ENCODE peak calls at places on chromosomes 2 and 18, in ten cellular contexts. U is cardiac muscle cell; Z is GM03348; G is fibroblast of lung; E is endothelial cell; T is AML-193; F is sciatic nerve; Y is transverse colon; B is CD8-positive, alpha-beta T cell; M is NCI-H1694 treated with DMSO at 0.1 percent for 48 hours. K is an unnamed sample.

GRCh38 chr18:72181241-72181764 is 362.8 kb downstream of the CBLN2 start:
- DNase-seq in U (no peak), Z (no peak), G (no peak), E (no peak), T (no peak), F (no peak), Y (no peak), B (no peak), M (no peak), K (no peak)

GRCh38 chr2:43230981-43231827 is 4.8 kb upstream of the ZFP36L2 start:
- DNase-seq in U (no peak), Z (no peak), G (no peak), E (no peak), T (no peak), F (no peak), Y (no peak), B (no peak), M (no peak), K (no peak)

GRCh38 chr18:8367217-8367988 is 241.8 kb upstream of the RAB12 start:
- DNase-seq in U (peak; percentile 22), Z (peak; percentile 43), G (no peak), E (peak; percentile 79), T (no peak), F (peak; percentile 65), Y (peak; percentile 31), B (peak; percentile 28), M (peak; percentile 64), K (peak; percentile 32)

GRCh38 chr2:200483729-200484198 is 26.1 kb downstream of the KCTD18 start:
- DNase-seq in U (peak; percentile 42), Z (peak; percentile 20), G (peak; percentile 44), E (peak; percentile 69), T (peak; percentile 52), F (no peak), Y (peak; percentile 77), B (no peak), M (no peak), K (peak; percentile 63)

GRCh38 chr2:208329485-208329884 is 63.4 kb downstream of the PIKFYVE start:
- DNase-seq in U (no peak), Z (no peak), G (no peak), E (no peak), T (no peak), F (no peak), Y (no peak), B (no peak), M (no peak), K (no peak)

GRCh38 chr2:164388511-164388910 is 232.8 kb downstream of the GRB14 start:
- DNase-seq in U (peak; percentile 25), Z (peak; percentile 71), G (peak; percentile 22), E (no peak), T (no peak), F (no peak), Y (no peak), B (no peak), M (no peak), K (no peak)

GRCh38 chr2:233638836-233639235 is 2.6 kb downstream of the UGT1A10 start:
- DNase-seq in U (no peak), Z (no peak), G (no peak), E (no peak), T (no peak), F (no peak), Y (peak; percentile 63), B (no peak), M (no peak), K (no peak)

GRCh38 chr18:31630549-31630948 is 38.9 kb downstream of the TTR start:
- DNase-seq in U (no peak), Z (no peak), G (no peak), E (no peak), T (no peak), F (no peak), Y (no peak), B (no peak), M (no peak), K (no peak)

GRCh38 chr18:58541789-58542425 is 87.0 kb downstream of the ALPK2 start:
- DNase-seq in U (peak; percentile 92), Z (peak; percentile 89), G (peak; percentile 95), E (no peak), T (peak; percentile 15), F (no peak), Y (no peak), B (peak; percentile 55), M (no peak), K (no peak)

GRCh38 chr2:29281585-29281984 is 166.4 kb downstream of the CLIP4 start:
- DNase-seq in U (peak; percentile 71), Z (no peak), G (peak; percentile 26), E (no peak), T (no peak), F (peak; percentile 75), Y (no peak), B (no peak), M (no peak), K (no peak)

GRCh38 chr2:62398295-62398855 is 107.6 kb downstream of the TMEM17 start:
- DNase-seq in U (no peak), Z (no peak), G (no peak), E (no peak), T (no peak), F (no peak), Y (no peak), B (no peak), M (no peak), K (no peak)

GRCh38 chr2:118374974-118375745 is 286.9 kb downstream of the INSIG2 start:
- DNase-seq in U (no peak), Z (peak; percentile 37), G (no peak), E (no peak), T (no peak), F (no peak), Y (no peak), B (no peak), M (no peak), K (no peak)

GRCh38 chr2:37149626-37150322 is 7.0 kb downstream of the EIF2AK2 start:
- DNase-seq in U (no peak), Z (no peak), G (no peak), E (no peak), T (no peak), F (no peak), Y (no peak), B (no peak), M (no peak), K (no peak)

GRCh38 chr2:53515435-53516332 is 251.9 kb upstream of the CHAC2 start:
- DNase-seq in U (peak; percentile 5), Z (no peak), G (no peak), E (no peak), T (no peak), F (no peak), Y (no peak), B (no peak), M (no peak), K (peak; percentile 35)

GRCh38 chr18:23226930-23227728 is 91.8 kb downstream of the CABLES1 start:
- DNase-seq in U (peak; percentile 92), Z (peak; percentile 56), G (peak; percentile 95), E (no peak), T (no peak), F (no peak), Y (no peak), B (no peak), M (no peak), K (no peak)

GRCh38 chr2:237154050-237154638 is 68.5 kb downstream of the COPS8 start:
- DNase-seq in U (peak; percentile 76), Z (peak; percentile 60), G (peak; percentile 74), E (peak; percentile 39), T (peak; percentile 7), F (no peak), Y (no peak), B (peak; percentile 57), M (peak; percentile 46), K (peak; percentile 39)

GRCh38 chr2:3712841-3713503 is 9.6 kb downstream of the DCDC2C start:
- DNase-seq in U (peak; percentile 5), Z (no peak), G (peak; percentile 30), E (no peak), T (no peak), F (no peak), Y (no peak), B (no peak), M (peak; percentile 60), K (no peak)

GRCh38 chr2:230664128-230664527 is 48.5 kb upstream of the CAB39 start:
- DNase-seq in U (peak; percentile 48), Z (peak; percentile 56), G (peak; percentile 50), E (no peak), T (no peak), F (no peak), Y (no peak), B (no peak), M (no peak), K (no peak)

GRCh38 chr18:51164327-51165290 is 32.9 kb downstream of the MEX3C start:
- DNase-seq in U (peak; percentile 11), Z (peak; percentile 15), G (no peak), E (no peak), T (no peak), F (no peak), Y (no peak), B (no peak), M (no peak), K (no peak)

GRCh38 chr18:76977108-76977621 is 154.8 kb downstream of the ZNF236 start:
- DNase-seq in U (no peak), Z (no peak), G (no peak), E (no peak), T (no peak), F (no peak), Y (peak; percentile 72), B (no peak), M (no peak), K (no peak)

GRCh38 chr18:78679861-78680260 is 299.8 kb upstream of the SALL3 start:
- DNase-seq in U (no peak), Z (no peak), G (no peak), E (no peak), T (no peak), F (no peak), Y (no peak), B (no peak), M (no peak), K (no peak)

GRCh38 chr2:111710085-111710484 is 173.9 kb downstream of the ANAPC1 start:
- DNase-seq in U (peak; percentile 68), Z (no peak), G (no peak), E (no peak), T (no peak), F (no peak), Y (no peak), B (no peak), M (no peak), K (no peak)

GRCh38 chr18:48862678-48863270 is 88.0 kb downstream of the SMAD7 start:
- DNase-seq in U (no peak), Z (no peak), G (no peak), E (no peak), T (no peak), F (no peak), Y (no peak), B (no peak), M (no peak), K (no peak)

GRCh38 chr18:48740846-48741485 is 202.1 kb downstream of the CTIF start:
- DNase-seq in U (no peak), Z (no peak), G (no peak), E (no peak), T (no peak), F (no peak), Y (no peak), B (no peak), M (no peak), K (no peak)

GRCh38 chr2:119650206-119650605 is 28.8 kb upstream of the TMEM177 start:
- DNase-seq in U (peak; percentile 48), Z (no peak), G (no peak), E (no peak), T (no peak), F (no peak), Y (no peak), B (no peak), M (no peak), K (no peak)